ENCODE peak calls at places on chromosomes 13 and 19, in seven cellular contexts. One of them, this sample, is unnamed.

GRCh38 chr13:31675521-31675953 is 63.8 kb upstream of the RXFP2 start:
- DNase-seq in lower lobe of right lung: no peak
- DNase-seq in small intestine: no peak
- DNase-seq in Daoy: no peak
- DNase-seq in islet precursor cell: no peak
- DNase-seq in NCI-H748 treated with DMSO at 0.1 percent for 48 hours: no peak
- DNase-seq in NCI-H1417: no peak
- DNase-seq in this sample: peak; percentile 96

GRCh38 chr19:35272954-35273649 is 4.3 kb downstream of the USF2 start:
- DNase-seq in lower lobe of right lung: no peak
- DNase-seq in small intestine: no peak
- DNase-seq in Daoy: no peak
- DNase-seq in islet precursor cell: no peak
- DNase-seq in NCI-H748 treated with DMSO at 0.1 percent for 48 hours: no peak
- DNase-seq in NCI-H1417: no peak
- DNase-seq in this sample: no peak

GRCh38 chr19:54896036-54896435 is 9.9 kb upstream of the NCR1 start:
- DNase-seq in lower lobe of right lung: no peak
- DNase-seq in small intestine: no peak
- DNase-seq in Daoy: no peak
- DNase-seq in islet precursor cell: no peak
- DNase-seq in NCI-H748 treated with DMSO at 0.1 percent for 48 hours: no peak
- DNase-seq in NCI-H1417: no peak
- DNase-seq in this sample: no peak

GRCh38 chr13:21573920-21574712 is 29.9 kb downstream of the MICU2 start:
- DNase-seq in lower lobe of right lung: no peak
- DNase-seq in small intestine: no peak
- DNase-seq in Daoy: no peak
- DNase-seq in islet precursor cell: peak; percentile 64
- DNase-seq in NCI-H748 treated with DMSO at 0.1 percent for 48 hours: no peak
- DNase-seq in NCI-H1417: no peak
- DNase-seq in this sample: no peak

GRCh38 chr13:45133396-45134118 is 13.2 kb downstream of the GTF2F2 start:
- DNase-seq in lower lobe of right lung: no peak
- DNase-seq in small intestine: no peak
- DNase-seq in Daoy: no peak
- DNase-seq in islet precursor cell: no peak
- DNase-seq in NCI-H748 treated with DMSO at 0.1 percent for 48 hours: no peak
- DNase-seq in NCI-H1417: no peak
- DNase-seq in this sample: no peak

GRCh38 chr19:48719263-48720171 is at the start of gene MAMSTR:
- DNase-seq in lower lobe of right lung: peak; percentile 55
- DNase-seq in small intestine: no peak
- DNase-seq in Daoy: no peak
- DNase-seq in islet precursor cell: no peak
- DNase-seq in NCI-H748 treated with DMSO at 0.1 percent for 48 hours: no peak
- DNase-seq in NCI-H1417: no peak
- DNase-seq in this sample: no peak

GRCh38 chr19:49718511-49718910 is 27.6 kb downstream of the CPT1C start:
- DNase-seq in lower lobe of right lung: no peak
- DNase-seq in small intestine: no peak
- DNase-seq in Daoy: no peak
- DNase-seq in islet precursor cell: no peak
- DNase-seq in NCI-H748 treated with DMSO at 0.1 percent for 48 hours: no peak
- DNase-seq in NCI-H1417: no peak
- DNase-seq in this sample: no peak

GRCh38 chr19:46319620-46320019 is 22.8 kb downstream of the HIF3A start:
- DNase-seq in lower lobe of right lung: no peak
- DNase-seq in small intestine: no peak
- DNase-seq in Daoy: no peak
- DNase-seq in islet precursor cell: no peak
- DNase-seq in NCI-H748 treated with DMSO at 0.1 percent for 48 hours: no peak
- DNase-seq in NCI-H1417: no peak
- DNase-seq in this sample: no peak

GRCh38 chr13:96229356-96229755 is 139.4 kb downstream of the HS6ST3 start:
- DNase-seq in lower lobe of right lung: no peak
- DNase-seq in small intestine: peak; percentile 11
- DNase-seq in Daoy: peak; percentile 15
- DNase-seq in islet precursor cell: peak; percentile 54
- DNase-seq in NCI-H748 treated with DMSO at 0.1 percent for 48 hours: peak; percentile 5
- DNase-seq in NCI-H1417: no peak
- DNase-seq in this sample: peak; percentile 16

GRCh38 chr19:46728693-46729339 is 11.9 kb upstream of the PRKD2 start:
- DNase-seq in lower lobe of right lung: peak; percentile 87
- DNase-seq in small intestine: peak; percentile 69
- DNase-seq in Daoy: peak; percentile 74
- DNase-seq in islet precursor cell: peak; percentile 84
- DNase-seq in NCI-H748 treated with DMSO at 0.1 percent for 48 hours: no peak
- DNase-seq in NCI-H1417: peak; percentile 27
- DNase-seq in this sample: peak; percentile 16

GRCh38 chr13:73337511-73337910 is 278.7 kb downstream of the KLF5 start:
- DNase-seq in lower lobe of right lung: no peak
- DNase-seq in small intestine: no peak
- DNase-seq in Daoy: no peak
- DNase-seq in islet precursor cell: no peak
- DNase-seq in NCI-H748 treated with DMSO at 0.1 percent for 48 hours: no peak
- DNase-seq in NCI-H1417: no peak
- DNase-seq in this sample: no peak

GRCh38 chr19:4368128-4368820 is 24.9 kb downstream of the MPND start:
- DNase-seq in lower lobe of right lung: peak; percentile 58
- DNase-seq in small intestine: no peak
- DNase-seq in Daoy: no peak
- DNase-seq in islet precursor cell: peak; percentile 49
- DNase-seq in NCI-H748 treated with DMSO at 0.1 percent for 48 hours: no peak
- DNase-seq in NCI-H1417: no peak
- DNase-seq in this sample: no peak

GRCh38 chr13:108572782-108573211 is 56.6 kb upstream of the MYO16 start:
- DNase-seq in lower lobe of right lung: no peak
- DNase-seq in small intestine: no peak
- DNase-seq in Daoy: no peak
- DNase-seq in islet precursor cell: peak; percentile 79
- DNase-seq in NCI-H748 treated with DMSO at 0.1 percent for 48 hours: no peak
- DNase-seq in NCI-H1417: no peak
- DNase-seq in this sample: no peak

GRCh38 chr13:48731957-48732569 is 78.3 kb downstream of the CYSLTR2 start:
- DNase-seq in lower lobe of right lung: peak; percentile 59
- DNase-seq in small intestine: peak; percentile 33
- DNase-seq in Daoy: peak; percentile 51
- DNase-seq in islet precursor cell: peak; percentile 64
- DNase-seq in NCI-H748 treated with DMSO at 0.1 percent for 48 hours: peak; percentile 19
- DNase-seq in NCI-H1417: no peak
- DNase-seq in this sample: no peak

GRCh38 chr13:26300140-26300539 is 46.2 kb downstream of the CDK8 start:
- DNase-seq in lower lobe of right lung: no peak
- DNase-seq in small intestine: no peak
- DNase-seq in Daoy: peak; percentile 76
- DNase-seq in islet precursor cell: no peak
- DNase-seq in NCI-H748 treated with DMSO at 0.1 percent for 48 hours: no peak
- DNase-seq in NCI-H1417: no peak
- DNase-seq in this sample: no peak

GRCh38 chr19:16714702-16715294 is 4.8 kb upstream of the NWD1 start:
- DNase-seq in lower lobe of right lung: peak; percentile 67
- DNase-seq in small intestine: peak; percentile 31
- DNase-seq in Daoy: peak; percentile 76
- DNase-seq in islet precursor cell: peak; percentile 77
- DNase-seq in NCI-H748 treated with DMSO at 0.1 percent for 48 hours: peak; percentile 59
- DNase-seq in NCI-H1417: peak; percentile 10
- DNase-seq in this sample: peak; percentile 28

GRCh38 chr13:28498481-28499115 is 3.7 kb upstream of the FLT1 start:
- DNase-seq in lower lobe of right lung: no peak
- DNase-seq in small intestine: no peak
- DNase-seq in Daoy: no peak
- DNase-seq in islet precursor cell: peak; percentile 79
- DNase-seq in NCI-H748 treated with DMSO at 0.1 percent for 48 hours: no peak
- DNase-seq in NCI-H1417: no peak
- DNase-seq in this sample: no peak

GRCh38 chr19:51681286-51681956 is 11.7 kb upstream of the SPACA6 start:
- DNase-seq in lower lobe of right lung: no peak
- DNase-seq in small intestine: no peak
- DNase-seq in Daoy: no peak
- DNase-seq in islet precursor cell: no peak
- DNase-seq in NCI-H748 treated with DMSO at 0.1 percent for 48 hours: no peak
- DNase-seq in NCI-H1417: no peak
- DNase-seq in this sample: peak; percentile 48

GRCh38 chr19:2215281-2215751 is 20.8 kb downstream of the PLEKHJ1 start:
- DNase-seq in lower lobe of right lung: no peak
- DNase-seq in small intestine: no peak
- DNase-seq in Daoy: no peak
- DNase-seq in islet precursor cell: no peak
- DNase-seq in NCI-H748 treated with DMSO at 0.1 percent for 48 hours: no peak
- DNase-seq in NCI-H1417: peak; percentile 89
- DNase-seq in this sample: no peak

GRCh38 chr19:46932346-46932745 is 71.5 kb downstream of the ARHGAP35 start:
- DNase-seq in lower lobe of right lung: no peak
- DNase-seq in small intestine: no peak
- DNase-seq in Daoy: peak; percentile 79
- DNase-seq in islet precursor cell: no peak
- DNase-seq in NCI-H748 treated with DMSO at 0.1 percent for 48 hours: no peak
- DNase-seq in NCI-H1417: no peak
- DNase-seq in this sample: no peak

GRCh38 chr13:87094646-87095045 is 576.5 kb upstream of the SLITRK5 start:
- DNase-seq in lower lobe of right lung: no peak
- DNase-seq in small intestine: peak; percentile 0
- DNase-seq in Daoy: no peak
- DNase-seq in islet precursor cell: no peak
- DNase-seq in NCI-H748 treated with DMSO at 0.1 percent for 48 hours: no peak
- DNase-seq in NCI-H1417: no peak
- DNase-seq in this sample: no peak

GRCh38 chr13:50130686-50131051 is 115.4 kb downstream of the KCNRG start:
- DNase-seq in lower lobe of right lung: peak; percentile 66
- DNase-seq in small intestine: no peak
- DNase-seq in Daoy: peak; percentile 37
- DNase-seq in islet precursor cell: no peak
- DNase-seq in NCI-H748 treated with DMSO at 0.1 percent for 48 hours: no peak
- DNase-seq in NCI-H1417: no peak
- DNase-seq in this sample: peak; percentile 18

GRCh38 chr13:27148900-27149299 is 22.7 kb downstream of the USP12 start:
- DNase-seq in lower lobe of right lung: no peak
- DNase-seq in small intestine: no peak
- DNase-seq in Daoy: no peak
- DNase-seq in islet precursor cell: no peak
- DNase-seq in NCI-H748 treated with DMSO at 0.1 percent for 48 hours: no peak
- DNase-seq in NCI-H1417: no peak
- DNase-seq in this sample: no peak

GRCh38 chr13:110907951-110908898 is 6.6 kb downstream of the ANKRD10 start:
- DNase-seq in lower lobe of right lung: no peak
- DNase-seq in small intestine: peak; percentile 63
- DNase-seq in Daoy: peak; percentile 61
- DNase-seq in islet precursor cell: peak; percentile 90
- DNase-seq in NCI-H748 treated with DMSO at 0.1 percent for 48 hours: no peak
- DNase-seq in NCI-H1417: no peak
- DNase-seq in this sample: no peak

GRCh38 chr19:12202250-12202649 is 39.4 kb downstream of the ZNF136 start:
- DNase-seq in lower lobe of right lung: peak; percentile 52
- DNase-seq in small intestine: peak; percentile 61
- DNase-seq in Daoy: peak; percentile 4
- DNase-seq in islet precursor cell: no peak
- DNase-seq in NCI-H748 treated with DMSO at 0.1 percent for 48 hours: peak; percentile 35
- DNase-seq in NCI-H1417: peak; percentile 0
- DNase-seq in this sample: peak; percentile 26

GRCh38 chr13:41098761-41099160 is 33.8 kb downstream of the KBTBD6 start:
- DNase-seq in lower lobe of right lung: no peak
- DNase-seq in small intestine: no peak
- DNase-seq in Daoy: no peak
- DNase-seq in islet precursor cell: no peak
- DNase-seq in NCI-H748 treated with DMSO at 0.1 percent for 48 hours: no peak
- DNase-seq in NCI-H1417: no peak
- DNase-seq in this sample: no peak

GRCh38 chr13:71879129-71879535 is 12.1 kb upstream of the DACH1 start:
- DNase-seq in lower lobe of right lung: no peak
- DNase-seq in small intestine: peak; percentile 75
- DNase-seq in Daoy: no peak
- DNase-seq in islet precursor cell: peak; percentile 49
- DNase-seq in NCI-H748 treated with DMSO at 0.1 percent for 48 hours: peak; percentile 82
- DNase-seq in NCI-H1417: peak; percentile 50
- DNase-seq in this sample: peak; percentile 62

GRCh38 chr19:49473868-49474544 is at the start of gene FLT3LG:
- DNase-seq in lower lobe of right lung: peak; percentile 86
- DNase-seq in small intestine: peak; percentile 90
- DNase-seq in Daoy: peak; percentile 86
- DNase-seq in islet precursor cell: no peak
- DNase-seq in NCI-H748 treated with DMSO at 0.1 percent for 48 hours: peak; percentile 79
- DNase-seq in NCI-H1417: peak; percentile 75
- DNase-seq in this sample: peak; percentile 41

This sample was measured in SK-N-DZ.